ENCODE peak calls at places on chromosome 17, in six cellular contexts. One of them, this sample, is unnamed.

GRCh38 chr17:34598161-34598776 is 18.9 kb downstream of the TMEM132E start:
- DNase-seq in AG10803: no peak
- DNase-seq in NCI-H345: peak
- DNase-seq in ELF-1: peak
- DNase-seq in activated T-cell treated with anti-CD3 and anti-CD28 coated beads, Interleukin-2, amount 50 U/mL, for 72 hours: no peak
- DNase-seq in CD14-positive monocyte: no peak
- DNase-seq in this sample: no peak

GRCh38 chr17:47694818-47695663 is 1.1 kb downstream of the TBKBP1 start:
- DNase-seq in AG10803: peak
- DNase-seq in NCI-H345: no peak
- DNase-seq in ELF-1: no peak
- DNase-seq in activated T-cell treated with anti-CD3 and anti-CD28 coated beads, Interleukin-2, amount 50 U/mL, for 72 hours: peak
- DNase-seq in CD14-positive monocyte: no peak
- DNase-seq in this sample: peak

GRCh38 chr17:41406205-41406604 is 8.8 kb upstream of the KRT31 start:
- DNase-seq in AG10803: no peak
- DNase-seq in NCI-H345: no peak
- DNase-seq in ELF-1: peak
- DNase-seq in activated T-cell treated with anti-CD3 and anti-CD28 coated beads, Interleukin-2, amount 50 U/mL, for 72 hours: no peak
- DNase-seq in CD14-positive monocyte: no peak
- DNase-seq in this sample: no peak

GRCh38 chr17:63490321-63490720 is 13.5 kb downstream of the ACE start:
- DNase-seq in AG10803: no peak
- DNase-seq in NCI-H345: no peak
- DNase-seq in ELF-1: peak
- DNase-seq in activated T-cell treated with anti-CD3 and anti-CD28 coated beads, Interleukin-2, amount 50 U/mL, for 72 hours: no peak
- DNase-seq in CD14-positive monocyte: no peak
- DNase-seq in this sample: no peak

GRCh38 chr17:59620518-59621259 is 994 bp downstream of the CLTC start:
- DNase-seq in AG10803: peak
- DNase-seq in NCI-H345: peak
- DNase-seq in ELF-1: peak
- DNase-seq in activated T-cell treated with anti-CD3 and anti-CD28 coated beads, Interleukin-2, amount 50 U/mL, for 72 hours: peak
- DNase-seq in CD14-positive monocyte: no peak
- DNase-seq in this sample: peak

GRCh38 chr17:62085511-62086408 is 20.7 kb upstream of the MED13 start:
- DNase-seq in AG10803: peak
- DNase-seq in NCI-H345: no peak
- DNase-seq in ELF-1: no peak
- DNase-seq in activated T-cell treated with anti-CD3 and anti-CD28 coated beads, Interleukin-2, amount 50 U/mL, for 72 hours: peak
- DNase-seq in CD14-positive monocyte: no peak
- DNase-seq in this sample: peak

GRCh38 chr17:81553616-81554181 is 1.5 kb upstream of the FAAP100 start:
- DNase-seq in AG10803: peak
- DNase-seq in NCI-H345: no peak
- DNase-seq in ELF-1: peak
- DNase-seq in activated T-cell treated with anti-CD3 and anti-CD28 coated beads, Interleukin-2, amount 50 U/mL, for 72 hours: no peak
- DNase-seq in CD14-positive monocyte: no peak
- DNase-seq in this sample: no peak

GRCh38 chr17:48586355-48586924 is 3.6 kb downstream of the HOXB3 start:
- DNase-seq in AG10803: no peak
- DNase-seq in NCI-H345: peak
- DNase-seq in ELF-1: no peak
- DNase-seq in activated T-cell treated with anti-CD3 and anti-CD28 coated beads, Interleukin-2, amount 50 U/mL, for 72 hours: peak
- DNase-seq in CD14-positive monocyte: no peak
- DNase-seq in this sample: no peak

GRCh38 chr17:27494192-27495091 is 38.2 kb downstream of the KSR1 start:
- DNase-seq in AG10803: peak
- DNase-seq in NCI-H345: no peak
- DNase-seq in ELF-1: peak
- DNase-seq in activated T-cell treated with anti-CD3 and anti-CD28 coated beads, Interleukin-2, amount 50 U/mL, for 72 hours: no peak
- DNase-seq in CD14-positive monocyte: peak
- DNase-seq in this sample: peak

GRCh38 chr17:31051517-31051916 is 43.3 kb upstream of the NF1 start:
- DNase-seq in AG10803: peak
- DNase-seq in NCI-H345: no peak
- DNase-seq in ELF-1: no peak
- DNase-seq in activated T-cell treated with anti-CD3 and anti-CD28 coated beads, Interleukin-2, amount 50 U/mL, for 72 hours: no peak
- DNase-seq in CD14-positive monocyte: no peak
- DNase-seq in this sample: no peak

GRCh38 chr17:13538841-13539411 is 62.8 kb downstream of the HS3ST3A1 start:
- DNase-seq in AG10803: no peak
- DNase-seq in NCI-H345: no peak
- DNase-seq in ELF-1: no peak
- DNase-seq in activated T-cell treated with anti-CD3 and anti-CD28 coated beads, Interleukin-2, amount 50 U/mL, for 72 hours: no peak
- DNase-seq in CD14-positive monocyte: no peak
- DNase-seq in this sample: no peak

GRCh38 chr17:7493941-7494340 is 9.8 kb downstream of the POLR2A start:
- DNase-seq in AG10803: no peak
- DNase-seq in NCI-H345: no peak
- DNase-seq in ELF-1: no peak
- DNase-seq in activated T-cell treated with anti-CD3 and anti-CD28 coated beads, Interleukin-2, amount 50 U/mL, for 72 hours: no peak
- DNase-seq in CD14-positive monocyte: no peak
- DNase-seq in this sample: no peak

GRCh38 chr17:146983-147761 is 9.8 kb downstream of the SCGB1C2 start:
- DNase-seq in AG10803: no peak
- DNase-seq in NCI-H345: no peak
- DNase-seq in ELF-1: no peak
- DNase-seq in activated T-cell treated with anti-CD3 and anti-CD28 coated beads, Interleukin-2, amount 50 U/mL, for 72 hours: no peak
- DNase-seq in CD14-positive monocyte: peak
- DNase-seq in this sample: no peak

GRCh38 chr17:74499992-74500391 is 31.3 kb downstream of the CD300LB start:
- DNase-seq in AG10803: no peak
- DNase-seq in NCI-H345: no peak
- DNase-seq in ELF-1: no peak
- DNase-seq in activated T-cell treated with anti-CD3 and anti-CD28 coated beads, Interleukin-2, amount 50 U/mL, for 72 hours: no peak
- DNase-seq in CD14-positive monocyte: no peak
- DNase-seq in this sample: no peak

GRCh38 chr17:58875261-58875660 is 119.6 kb downstream of the PPM1E start:
- DNase-seq in AG10803: no peak
- DNase-seq in NCI-H345: no peak
- DNase-seq in ELF-1: no peak
- DNase-seq in activated T-cell treated with anti-CD3 and anti-CD28 coated beads, Interleukin-2, amount 50 U/mL, for 72 hours: no peak
- DNase-seq in CD14-positive monocyte: no peak
- DNase-seq in this sample: no peak

GRCh38 chr17:41528959-41529353 is 848 bp upstream of the KRT19 start:
- DNase-seq in AG10803: no peak
- DNase-seq in NCI-H345: peak
- DNase-seq in ELF-1: peak
- DNase-seq in activated T-cell treated with anti-CD3 and anti-CD28 coated beads, Interleukin-2, amount 50 U/mL, for 72 hours: no peak
- DNase-seq in CD14-positive monocyte: no peak
- DNase-seq in this sample: no peak

GRCh38 chr17:17032131-17032692 is 10.0 kb upstream of the MPRIP start:
- DNase-seq in AG10803: peak
- DNase-seq in NCI-H345: no peak
- DNase-seq in ELF-1: no peak
- DNase-seq in activated T-cell treated with anti-CD3 and anti-CD28 coated beads, Interleukin-2, amount 50 U/mL, for 72 hours: no peak
- DNase-seq in CD14-positive monocyte: no peak
- DNase-seq in this sample: peak

GRCh38 chr17:77437017-77437416 is 296.2 kb downstream of the SEC14L1 start:
- DNase-seq in AG10803: peak
- DNase-seq in NCI-H345: peak
- DNase-seq in ELF-1: no peak
- DNase-seq in activated T-cell treated with anti-CD3 and anti-CD28 coated beads, Interleukin-2, amount 50 U/mL, for 72 hours: no peak
- DNase-seq in CD14-positive monocyte: peak
- DNase-seq in this sample: peak

GRCh38 chr17:38434178-38434665 is 6.0 kb downstream of the ARHGAP23 start:
- DNase-seq in AG10803: no peak
- DNase-seq in NCI-H345: no peak
- DNase-seq in ELF-1: no peak
- DNase-seq in activated T-cell treated with anti-CD3 and anti-CD28 coated beads, Interleukin-2, amount 50 U/mL, for 72 hours: no peak
- DNase-seq in CD14-positive monocyte: no peak
- DNase-seq in this sample: no peak

GRCh38 chr17:7293821-7294613 is 422 bp downstream of the YBX2 start:
- DNase-seq in AG10803: no peak
- DNase-seq in NCI-H345: peak
- DNase-seq in ELF-1: peak
- DNase-seq in activated T-cell treated with anti-CD3 and anti-CD28 coated beads, Interleukin-2, amount 50 U/mL, for 72 hours: no peak
- DNase-seq in CD14-positive monocyte: no peak
- DNase-seq in this sample: no peak

GRCh38 chr17:10614536-10615155 is 42.5 kb downstream of the MYH3 start:
- DNase-seq in AG10803: peak
- DNase-seq in NCI-H345: peak
- DNase-seq in ELF-1: peak
- DNase-seq in activated T-cell treated with anti-CD3 and anti-CD28 coated beads, Interleukin-2, amount 50 U/mL, for 72 hours: no peak
- DNase-seq in CD14-positive monocyte: no peak
- DNase-seq in this sample: peak

GRCh38 chr17:61451538-61452300 is 503 bp upstream of the TBX4 start:
- DNase-seq in AG10803: no peak
- DNase-seq in NCI-H345: no peak
- DNase-seq in ELF-1: no peak
- DNase-seq in activated T-cell treated with anti-CD3 and anti-CD28 coated beads, Interleukin-2, amount 50 U/mL, for 72 hours: no peak
- DNase-seq in CD14-positive monocyte: no peak
- DNase-seq in this sample: peak

GRCh38 chr17:29620271-29620670 is 2.4 kb downstream of the CORO6 start:
- DNase-seq in AG10803: peak
- DNase-seq in NCI-H345: no peak
- DNase-seq in ELF-1: peak
- DNase-seq in activated T-cell treated with anti-CD3 and anti-CD28 coated beads, Interleukin-2, amount 50 U/mL, for 72 hours: no peak
- DNase-seq in CD14-positive monocyte: no peak
- DNase-seq in this sample: no peak

GRCh38 chr17:41796066-41796895 is 9.8 kb upstream of the JUP start:
- DNase-seq in AG10803: no peak
- DNase-seq in NCI-H345: no peak
- DNase-seq in ELF-1: peak
- DNase-seq in activated T-cell treated with anti-CD3 and anti-CD28 coated beads, Interleukin-2, amount 50 U/mL, for 72 hours: no peak
- DNase-seq in CD14-positive monocyte: no peak
- DNase-seq in this sample: no peak

GRCh38 chr17:29165261-29165660 is 14.9 kb downstream of the MYO18A start:
- DNase-seq in AG10803: no peak
- DNase-seq in NCI-H345: no peak
- DNase-seq in ELF-1: no peak
- DNase-seq in activated T-cell treated with anti-CD3 and anti-CD28 coated beads, Interleukin-2, amount 50 U/mL, for 72 hours: no peak
- DNase-seq in CD14-positive monocyte: no peak
- DNase-seq in this sample: no peak

GRCh38 chr17:33434841-33435240 is 141.7 kb upstream of the ASIC2 start:
- DNase-seq in AG10803: no peak
- DNase-seq in NCI-H345: no peak
- DNase-seq in ELF-1: no peak
- DNase-seq in activated T-cell treated with anti-CD3 and anti-CD28 coated beads, Interleukin-2, amount 50 U/mL, for 72 hours: no peak
- DNase-seq in CD14-positive monocyte: no peak
- DNase-seq in this sample: no peak

GRCh38 chr17:58520843-58521430 is 6.5 kb upstream of the MTMR4 start:
- DNase-seq in AG10803: peak
- DNase-seq in NCI-H345: no peak
- DNase-seq in ELF-1: peak
- DNase-seq in activated T-cell treated with anti-CD3 and anti-CD28 coated beads, Interleukin-2, amount 50 U/mL, for 72 hours: no peak
- DNase-seq in CD14-positive monocyte: no peak
- DNase-seq in this sample: peak

GRCh38 chr17:30234954-30235353 is 543 bp downstream of the SLC6A4 start:
- DNase-seq in AG10803: no peak
- DNase-seq in NCI-H345: no peak
- DNase-seq in ELF-1: peak
- DNase-seq in activated T-cell treated with anti-CD3 and anti-CD28 coated beads, Interleukin-2, amount 50 U/mL, for 72 hours: no peak
- DNase-seq in CD14-positive monocyte: no peak
- DNase-seq in this sample: no peak

GRCh38 chr17:46136820-46137219 is 56.4 kb downstream of the KANSL1 start:
- DNase-seq in AG10803: peak
- DNase-seq in NCI-H345: no peak
- DNase-seq in ELF-1: no peak
- DNase-seq in activated T-cell treated with anti-CD3 and anti-CD28 coated beads, Interleukin-2, amount 50 U/mL, for 72 hours: no peak
- DNase-seq in CD14-positive monocyte: no peak
- DNase-seq in this sample: peak

GRCh38 chr17:3043737-3044365 is 19.6 kb downstream of the OR1D5 start:
- DNase-seq in AG10803: no peak
- DNase-seq in NCI-H345: no peak
- DNase-seq in ELF-1: peak
- DNase-seq in activated T-cell treated with anti-CD3 and anti-CD28 coated beads, Interleukin-2, amount 50 U/mL, for 72 hours: peak
- DNase-seq in CD14-positive monocyte: no peak
- DNase-seq in this sample: no peak

GRCh38 chr17:60229189-60229802 is 79.5 kb downstream of the CA4 start:
- DNase-seq in AG10803: peak
- DNase-seq in NCI-H345: no peak
- DNase-seq in ELF-1: no peak
- DNase-seq in activated T-cell treated with anti-CD3 and anti-CD28 coated beads, Interleukin-2, amount 50 U/mL, for 72 hours: no peak
- DNase-seq in CD14-positive monocyte: no peak
- DNase-seq in this sample: peak

GRCh38 chr17:19805006-19805405 is 56.9 kb upstream of the ALDH3A1 start:
- DNase-seq in AG10803: peak
- DNase-seq in NCI-H345: no peak
- DNase-seq in ELF-1: no peak
- DNase-seq in activated T-cell treated with anti-CD3 and anti-CD28 coated beads, Interleukin-2, amount 50 U/mL, for 72 hours: no peak
- DNase-seq in CD14-positive monocyte: no peak
- DNase-seq in this sample: peak

GRCh38 chr17:39156491-39156890 is 5.1 kb upstream of the PLXDC1 start:
- DNase-seq in AG10803: no peak
- DNase-seq in NCI-H345: no peak
- DNase-seq in ELF-1: peak
- DNase-seq in activated T-cell treated with anti-CD3 and anti-CD28 coated beads, Interleukin-2, amount 50 U/mL, for 72 hours: no peak
- DNase-seq in CD14-positive monocyte: no peak
- DNase-seq in this sample: no peak

GRCh38 chr17:82808006-82808405 is 31.8 kb downstream of the ZNF750 start:
- DNase-seq in AG10803: no peak
- DNase-seq in NCI-H345: no peak
- DNase-seq in ELF-1: no peak
- DNase-seq in activated T-cell treated with anti-CD3 and anti-CD28 coated beads, Interleukin-2, amount 50 U/mL, for 72 hours: no peak
- DNase-seq in CD14-positive monocyte: no peak
- DNase-seq in this sample: no peak

GRCh38 chr17:60163108-60163784 is 13.5 kb downstream of the CA4 start:
- DNase-seq in AG10803: no peak
- DNase-seq in NCI-H345: no peak
- DNase-seq in ELF-1: peak
- DNase-seq in activated T-cell treated with anti-CD3 and anti-CD28 coated beads, Interleukin-2, amount 50 U/mL, for 72 hours: no peak
- DNase-seq in CD14-positive monocyte: no peak
- DNase-seq in this sample: no peak

GRCh38 chr17:76271669-76272540 is 6.8 kb downstream of the UBALD2 start:
- DNase-seq in AG10803: no peak
- DNase-seq in NCI-H345: no peak
- DNase-seq in ELF-1: peak
- DNase-seq in activated T-cell treated with anti-CD3 and anti-CD28 coated beads, Interleukin-2, amount 50 U/mL, for 72 hours: peak
- DNase-seq in CD14-positive monocyte: no peak
- DNase-seq in this sample: no peak

GRCh38 chr17:76539631-76540271 is at the start of gene PRCD:
- DNase-seq in AG10803: no peak
- DNase-seq in NCI-H345: no peak
- DNase-seq in ELF-1: no peak
- DNase-seq in activated T-cell treated with anti-CD3 and anti-CD28 coated beads, Interleukin-2, amount 50 U/mL, for 72 hours: no peak
- DNase-seq in CD14-positive monocyte: no peak
- DNase-seq in this sample: no peak

This sample was measured in adipocyte.